ENCODE peak calls at places on chromosomes 3 and 15, in eight cellular contexts. J, U, M, I, C, X, B and H are unnamed samples.
A peak's percentile ranks its signal among the peaks of the same experiment; 100 is the strongest.

GRCh38 chr15:61095804-61096506 is 133.1 kb downstream of the RORA start:
- ATAC-seq in J (no peak), U (no peak), M (no peak), I (no peak), C (no peak), X (no peak), B (no peak), H (no peak)

GRCh38 chr3:99856437-99857220 is 39.0 kb downstream of the CMSS1 start:
- ATAC-seq in J (no peak), U (no peak), M (no peak), I (no peak), C (no peak), X (no peak), B (no peak), H (peak; percentile 93)

GRCh38 chr15:53549697-53550315 is 209.7 kb downstream of the WDR72 start:
- ATAC-seq in J (no peak), U (no peak), M (no peak), I (no peak), C (no peak), X (no peak), B (peak; percentile 53), H (no peak)

GRCh38 chr15:90190606-90191343 is 10.4 kb upstream of the SEMA4B start:
- ATAC-seq in J (no peak), U (no peak), M (peak; percentile 72), I (no peak), C (no peak), X (peak; percentile 68), B (peak; percentile 16), H (peak; percentile 28)

GRCh38 chr15:90664650-90665287 is 52.4 kb upstream of the BLM start:
- ATAC-seq in J (no peak), U (peak; percentile 79), M (no peak), I (peak; percentile 74), C (peak; percentile 74), X (no peak), B (peak; percentile 50), H (no peak)

GRCh38 chr15:96102631-96103030 is 227.9 kb upstream of the NR2F2 start:
- ATAC-seq in J (no peak), U (no peak), M (no peak), I (no peak), C (no peak), X (no peak), B (no peak), H (no peak)

GRCh38 chr3:5095879-5096278 is 26.2 kb upstream of the ARL8B start:
- ATAC-seq in J (no peak), U (peak; percentile 54), M (peak; percentile 29), I (peak; percentile 86), C (peak; percentile 87), X (peak; percentile 34), B (peak; percentile 47), H (no peak)

GRCh38 chr3:119352235-119352634 is 58.1 kb downstream of the ARHGAP31 start:
- ATAC-seq in J (peak; percentile 95), U (peak; percentile 37), M (peak; percentile 84), I (no peak), C (peak; percentile 25), X (peak; percentile 92), B (peak; percentile 65), H (peak; percentile 97)